ENCODE peak calls at places on chromosome 15, in five cellular contexts. B is body of pancreas, T is heart left ventricle, E is IMR-90, Z is GM12878. O is an unnamed sample.

GRCh38 chr15:89365457-89366055 is 30.9 kb upstream of the POLG start:
- DNase-seq in Z (no peak), T (no peak), B (no peak), E (no peak), O (no peak)

GRCh38 chr15:28093761-28094535 is 5.2 kb downstream of the OCA2 start:
- DNase-seq in T (no peak), E (no peak), B (no peak), Z (no peak), O (no peak)

GRCh38 chr15:67048281-67049279 is 16.8 kb upstream of the SMAD3 start:
- DNase-seq in B (peak), E (peak), Z (no peak), T (no peak), O (peak)

GRCh38 chr15:62848631-62849050 is 193.9 kb upstream of the TPM1 start:
- DNase-seq in E (peak), T (no peak), Z (no peak), B (peak), O (no peak)

GRCh38 chr15:92306662-92307061 is 87.0 kb upstream of the ST8SIA2 start:
- DNase-seq in B (no peak), E (no peak), Z (no peak), T (no peak), O (no peak)

GRCh38 chr15:66822106-66822505 is 120.1 kb downstream of the SMAD6 start:
- DNase-seq in B (no peak), T (no peak), Z (no peak), E (no peak), O (no peak)

GRCh38 chr15:51368751-51369450 is 27.4 kb downstream of the GLDN start:
- DNase-seq in E (peak), Z (no peak), B (no peak), T (no peak), O (no peak)

GRCh38 chr15:40512440-40512839 is 41.7 kb downstream of the CHST14 start:
- DNase-seq in B (no peak), E (no peak), T (no peak), Z (no peak), O (no peak)

GRCh38 chr15:77633913-77634265 is 1.2 kb upstream of the LINGO1 start:
- DNase-seq in T (no peak), E (no peak), B (no peak), Z (no peak), O (no peak)

GRCh38 chr15:47523669-47524068 is 193.6 kb upstream of the SEMA6D start:
- DNase-seq in Z (no peak), E (peak), B (no peak), T (no peak), O (no peak)

GRCh38 chr15:31468911-31469800 is 142.5 kb downstream of the KLF13 start:
- DNase-seq in Z (no peak), E (no peak), B (no peak), T (no peak), O (no peak)

GRCh38 chr15:55942332-55942731 is 51.1 kb downstream of the NEDD4 start:
- DNase-seq in Z (no peak), B (no peak), T (no peak), E (no peak), O (no peak)

GRCh38 chr15:43881944-43882343 is 55.1 kb downstream of the WDR76 start:
- DNase-seq in B (peak), Z (no peak), T (no peak), E (no peak), O (no peak)

GRCh38 chr15:76253851-76254440 is 57.3 kb downstream of the ETFA start:
- DNase-seq in B (no peak), E (no peak), T (no peak), Z (no peak), O (no peak)

GRCh38 chr15:39625451-39625850 is 44.6 kb downstream of the THBS1 start:
- DNase-seq in T (no peak), E (no peak), B (no peak), Z (no peak), O (no peak)

GRCh38 chr15:39602143-39602542 is 21.3 kb downstream of the THBS1 start:
- DNase-seq in Z (no peak), T (no peak), E (no peak), B (no peak), O (no peak)

GRCh38 chr15:29065571-29065970 is 179.8 kb downstream of the APBA2 start:
- DNase-seq in T (no peak), B (no peak), E (no peak), Z (no peak), O (no peak)

GRCh38 chr15:63044077-63044644 is 1.6 kb downstream of the TPM1 start:
- DNase-seq in Z (no peak), T (no peak), B (no peak), E (no peak), O (no peak)

GRCh38 chr15:91885054-91885453 is 31.5 kb downstream of the SLCO3A1 start:
- DNase-seq in T (no peak), E (no peak), B (no peak), Z (no peak), O (no peak)

GRCh38 chr15:77418341-77419049 is 1.4 kb downstream of the PEAK1 start:
- DNase-seq in T (no peak), B (no peak), E (peak), Z (no peak), O (no peak)

GRCh38 chr15:94230886-94231727 is at the start of gene MCTP2:
- DNase-seq in Z (peak), E (peak), B (peak), T (peak), O (peak)

GRCh38 chr15:62066663-62067447 is at the start of gene C2CD4A:
- DNase-seq in T (peak), E (peak), B (peak), Z (no peak), O (peak)

GRCh38 chr15:39728844-39729243 is 53.8 kb downstream of the FSIP1 start:
- DNase-seq in B (no peak), Z (no peak), E (no peak), T (no peak), O (no peak)

GRCh38 chr15:67100808-67101581 is 35.6 kb downstream of the SMAD3 start:
- DNase-seq in T (no peak), E (no peak), B (no peak), Z (peak), O (no peak)

GRCh38 chr15:33243869-33244268 is 49.4 kb upstream of the FMN1 start:
- DNase-seq in E (peak), T (no peak), Z (no peak), B (no peak), O (no peak)

GRCh38 chr15:57358611-57359010 is 17.7 kb upstream of the CGNL1 start:
- DNase-seq in E (no peak), B (no peak), T (no peak), Z (no peak), O (no peak)

GRCh38 chr15:76285241-76285825 is 25.9 kb downstream of the ETFA start:
- DNase-seq in E (peak), Z (no peak), B (no peak), T (no peak), O (no peak)

DNA sequence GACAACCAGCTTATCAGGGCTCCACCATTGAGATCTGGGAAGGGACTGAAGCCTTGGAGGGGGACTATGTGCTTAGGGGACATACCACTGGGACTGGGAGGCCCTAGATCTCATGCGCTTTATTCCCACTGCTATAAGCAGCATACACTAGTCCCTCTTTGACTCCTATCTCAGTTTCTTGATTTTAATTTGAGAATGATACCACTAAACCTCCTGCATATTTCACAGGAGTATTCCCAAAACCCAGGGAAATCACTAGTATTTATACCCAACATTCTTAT is 29.2 kb downstream of the SLC24A1 start:
- DNase-seq in B (no peak), E (no peak), T (no peak), Z (no peak), O (no peak)
- TF ChIP-seq POLR2A in B (no peak), E (no peak), T (no peak), Z (no peak), O (no peak)

DNA sequence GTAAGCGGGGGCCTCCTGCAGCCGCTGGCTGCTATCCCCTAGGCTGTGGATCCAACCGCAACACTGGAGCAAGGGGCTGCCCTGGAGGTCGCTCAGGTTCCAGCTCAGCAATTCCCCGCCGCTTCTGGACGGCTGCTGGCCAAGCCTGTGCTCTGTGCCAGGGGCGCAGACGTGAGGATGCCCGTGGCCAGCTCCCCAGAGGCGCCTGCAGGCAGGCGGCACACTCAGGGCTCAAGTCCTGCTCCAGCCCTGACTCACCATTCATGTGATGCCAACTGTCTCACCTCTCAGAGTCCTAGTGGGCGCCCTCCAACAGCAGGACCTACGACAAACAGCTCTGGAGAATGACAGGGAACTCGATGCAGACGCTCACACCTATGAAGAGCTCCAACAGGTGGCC is 31.6 kb downstream of the KLHL25 start:
- DNase-seq in Z (no peak), B (no peak), T (peak), E (no peak), O (no peak)
- H3K27ac ChIP-seq in Z (no peak), B (no peak), T (peak), E (no peak), O (no peak)

DNA sequence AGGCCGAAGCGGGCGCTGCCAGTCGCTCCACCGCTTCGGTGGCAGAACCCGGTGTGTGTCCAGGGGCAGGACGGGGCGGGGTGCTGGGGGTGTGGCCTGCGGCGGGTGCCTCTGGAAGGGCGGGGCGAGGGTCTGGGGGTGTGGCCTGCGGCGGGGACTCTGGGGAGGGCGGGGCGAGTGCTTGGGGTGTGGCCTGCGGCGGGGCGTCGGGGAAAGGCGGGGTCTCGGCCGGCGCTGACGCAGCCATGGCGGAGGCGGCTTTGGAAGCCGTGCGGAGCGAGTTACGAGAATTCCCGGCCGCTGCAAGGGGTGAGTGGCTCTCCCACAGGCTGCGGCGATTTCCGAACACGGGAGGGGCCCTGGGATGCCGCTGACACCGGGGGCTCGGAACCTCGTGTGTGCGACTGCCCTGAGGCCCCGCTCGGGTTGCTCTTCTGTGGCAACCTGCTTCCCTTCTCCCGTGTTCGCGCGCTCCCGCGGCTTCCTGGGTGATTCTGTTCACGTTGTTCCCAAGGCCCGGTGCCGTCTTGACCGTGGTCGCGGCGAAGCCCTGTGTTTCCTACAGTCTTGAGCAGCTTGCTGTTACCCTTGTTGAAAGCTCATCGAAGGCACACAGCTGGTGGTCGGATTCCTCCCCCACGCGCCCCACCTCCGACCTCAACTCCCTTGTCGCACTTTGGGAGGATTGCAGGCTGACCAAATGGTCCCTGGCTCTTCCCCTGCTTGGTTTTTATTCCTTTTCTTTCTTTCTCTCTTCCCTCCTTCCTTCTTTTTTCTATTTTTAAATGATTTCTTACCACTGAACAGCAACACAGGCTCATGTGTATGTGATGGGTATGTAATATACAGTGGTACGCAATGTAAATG is at the start of gene JMJD7:
- DNase-seq in E (peak), Z (peak), B (peak), T (peak), O (peak)
- TF ChIP-seq POLR2A in E (peak), Z (peak), B (peak), T (peak), O (peak)

GRCh38 chr15:60523056-60523455 is 44.1 kb upstream of the ICE2 start:
- DNase-seq in E (peak), T (no peak), Z (no peak), B (no peak), O (no peak)
- H3K27ac ChIP-seq in E (no peak), T (no peak), Z (no peak), B (no peak), O (peak)

GRCh38 chr15:98518823-98519561 is 129.3 kb upstream of the IGF1R start:
- DNase-seq in E (peak), Z (no peak), B (peak), T (no peak), O (peak)

GRCh38 chr15:98513428-98513991 is 134.8 kb upstream of the IGF1R start:
- DNase-seq in T (no peak), B (no peak), Z (no peak), E (no peak), O (no peak)

GRCh38 chr15:98517051-98517450 is 131.3 kb upstream of the IGF1R start:
- DNase-seq in E (no peak), Z (no peak), T (no peak), B (no peak), O (no peak)

GRCh38 chr15:98514034-98514622 is 134.2 kb upstream of the IGF1R start:
- DNase-seq in B (no peak), T (no peak), E (no peak), Z (no peak), O (no peak)

DNA sequence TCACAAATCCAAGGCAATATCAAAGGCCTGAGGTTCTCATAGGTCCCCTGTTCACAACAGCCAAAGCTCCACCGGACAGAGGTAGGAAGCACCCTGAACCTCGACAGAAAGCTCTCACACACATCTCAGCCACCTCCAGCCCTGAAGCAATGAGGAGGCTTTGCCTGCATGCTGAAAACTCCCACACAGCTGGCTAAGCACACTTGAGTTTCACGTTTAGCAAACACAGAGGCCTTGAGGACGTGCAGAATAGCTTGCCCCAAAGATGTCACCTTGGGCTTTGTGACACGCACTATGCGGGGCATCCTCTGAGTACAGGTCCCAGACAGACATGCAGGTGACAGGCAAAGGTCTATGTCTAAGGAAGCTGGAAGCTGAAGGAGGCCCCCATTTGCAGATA is 133.2 kb upstream of the IGF1R start:
- DNase-seq in B (no peak), T (no peak), E (no peak), Z (no peak), O (no peak)
- TF ChIP-seq POLR2A in B (no peak), T (no peak), E (no peak), Z (no peak), O (no peak)

GRCh38 chr15:98147415-98147814 is 186.9 kb downstream of the ARRDC4 start:
- DNase-seq in Z (no peak), T (no peak), E (no peak), B (no peak), O (no peak)
- H3K27ac ChIP-seq in Z (no peak), T (no peak), E (no peak), B (no peak), O (no peak)

DNA sequence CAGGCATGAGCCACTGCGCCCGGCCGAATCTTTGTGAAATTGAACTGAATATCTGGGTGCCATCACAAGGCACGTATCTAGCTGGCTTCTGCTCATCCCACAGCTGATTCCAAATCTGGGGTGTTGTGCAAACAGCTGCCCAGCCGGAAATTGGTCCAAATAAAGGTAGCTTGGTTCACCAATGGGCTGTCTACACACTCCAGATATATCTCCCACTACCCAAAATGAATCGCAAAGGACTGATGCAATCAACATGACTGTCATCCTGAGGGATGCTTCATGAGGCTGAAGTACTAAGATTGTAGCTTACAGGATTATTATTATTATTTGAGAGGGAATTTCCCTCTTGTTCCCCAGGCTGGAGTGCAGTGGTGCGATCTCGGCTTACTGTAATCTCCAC is 28.1 kb downstream of the LARP6 start:
- DNase-seq in E (no peak), B (no peak), T (no peak), Z (no peak), O (no peak)
- TF ChIP-seq POLR2A in E (no peak), B (no peak), T (no peak), Z (no peak), O (no peak)

GRCh38 chr15:78842519-78842918 is 30.2 kb upstream of the MORF4L1 start:
- DNase-seq in Z (peak), T (no peak), E (no peak), B (no peak), O (no peak)
- H3K27ac ChIP-seq in Z (peak), T (no peak), E (no peak), B (no peak), O (no peak)

GRCh38 chr15:68821190-68821897 is 649 bp upstream of the ANP32A start:
- DNase-seq in Z (no peak), E (no peak), T (no peak), B (peak), O (no peak)

GRCh38 chr15:68819451-68820204 is 1.1 kb downstream of the ANP32A start:
- DNase-seq in E (peak), Z (no peak), T (peak), B (peak), O (peak)

GRCh38 chr15:68821898-68822380 is 1.2 kb upstream of the ANP32A start:
- DNase-seq in E (no peak), Z (no peak), T (no peak), B (peak), O (no peak)

GRCh38 chr15:68820205-68820588 is 498 bp downstream of the ANP32A start:
- DNase-seq in T (peak), B (peak), E (no peak), Z (no peak), O (peak)

GRCh38 chr15:68820589-68821189 is at the start of gene ANP32A:
- DNase-seq in Z (peak), B (peak), T (peak), E (peak), O (peak)
- TF ChIP-seq POLR2A in Z (peak), B (peak), T (peak), E (no peak), O (no peak)

GRCh38 chr15:48537277-48538113 is 108.0 kb downstream of the FBN1 start:
- DNase-seq in T (no peak), B (no peak), E (peak), Z (no peak), O (no peak)

GRCh38 chr15:48536681-48537091 is 108.8 kb downstream of the FBN1 start:
- DNase-seq in E (peak), B (no peak), Z (no peak), T (no peak), O (no peak)

GRCh38 chr15:48533982-48534381 is 111.5 kb downstream of the FBN1 start:
- DNase-seq in E (no peak), B (no peak), Z (no peak), T (no peak), O (no peak)

GRCh38 chr15:48541659-48542334 is 103.7 kb downstream of the FBN1 start:
- DNase-seq in Z (peak), T (no peak), E (peak), B (no peak), O (peak)

GRCh38 chr15:48538941-48539340 is 106.6 kb downstream of the FBN1 start:
- DNase-seq in B (no peak), T (no peak), E (no peak), Z (no peak), O (no peak)
- H3K27ac ChIP-seq in B (no peak), T (peak), E (no peak), Z (no peak), O (no peak)

O was measured in adrenal gland.